ENCODE peak calls at places on chromosomes 7 and 10, in seven cellular contexts. M, L, O, F, C, J and U are unnamed samples.

GRCh38 chr7:140525741-140526140 is 46.4 kb upstream of the MKRN1 start:
- DNase-seq in M (no peak), L (no peak), O (no peak), F (no peak), C (peak; percentile 23), J (peak; percentile 21), U (no peak)

GRCh38 chr7:40733111-40733510 is 598.3 kb downstream of the SUGCT start:
- DNase-seq in M (no peak), L (no peak), O (no peak), F (no peak), C (no peak), J (no peak), U (no peak)

GRCh38 chr7:26153823-26154783 is 2.1 kb downstream of the NFE2L3 start:
- DNase-seq in M (no peak), L (no peak), O (no peak), F (no peak), C (peak; percentile 33), J (peak; percentile 31), U (peak; percentile 28)

GRCh38 chr10:78407009-78407711 is 373.5 kb downstream of the RPS24 start:
- DNase-seq in M (no peak), L (peak; percentile 82), O (peak; percentile 96), F (peak; percentile 44), C (peak; percentile 94), J (peak; percentile 64), U (no peak)

GRCh38 chr10:110488944-110489343 is 8.8 kb upstream of the DUSP5 start:
- DNase-seq in M (no peak), L (no peak), O (no peak), F (no peak), C (no peak), J (no peak), U (no peak)

GRCh38 chr7:17041324-17041723 is 159.5 kb upstream of the AGR3 start:
- DNase-seq in M (peak; percentile 62), L (peak; percentile 54), O (peak; percentile 98), F (peak; percentile 68), C (no peak), J (no peak), U (peak; percentile 87)

GRCh38 chr7:129561677-129562424 is 49.7 kb upstream of the NRF1 start:
- DNase-seq in M (no peak), L (no peak), O (no peak), F (no peak), C (no peak), J (no peak), U (peak; percentile 20)

GRCh38 chr10:30000802-30001571 is 58.4 kb downstream of the JCAD start:
- DNase-seq in M (peak; percentile 75), L (peak; percentile 69), O (peak; percentile 95), F (no peak), C (no peak), J (no peak), U (no peak)

GRCh38 chr7:82740246-82740848 is 296.8 kb upstream of the CACNA2D1 start:
- DNase-seq in M (no peak), L (peak; percentile 29), O (peak; percentile 71), F (no peak), C (no peak), J (peak; percentile 23), U (peak; percentile 48)

GRCh38 chr10:33363112-33363511 is 28.6 kb upstream of the NRP1 start:
- DNase-seq in M (no peak), L (no peak), O (no peak), F (no peak), C (no peak), J (no peak), U (no peak)

GRCh38 chr10:8235253-8236027 is 181.0 kb downstream of the GATA3 start:
- DNase-seq in M (no peak), L (no peak), O (no peak), F (no peak), C (peak; percentile 81), J (no peak), U (no peak)

GRCh38 chr10:20040012-20040411 is 223.8 kb downstream of the PLXDC2 start:
- DNase-seq in M (no peak), L (no peak), O (peak; percentile 51), F (no peak), C (no peak), J (no peak), U (no peak)

GRCh38 chr7:101556453-101556968 is 72.6 kb downstream of the MYL10 start:
- DNase-seq in M (no peak), L (no peak), O (no peak), F (no peak), C (no peak), J (no peak), U (no peak)

GRCh38 chr7:107659666-107660065 is 962 bp upstream of the SLC26A4 start:
- DNase-seq in M (peak; percentile 52), L (peak; percentile 63), O (peak; percentile 70), F (peak; percentile 32), C (no peak), J (peak; percentile 63), U (no peak)

GRCh38 chr7:92987095-92987494 is 130.7 kb downstream of the SAMD9 start:
- DNase-seq in M (no peak), L (peak; percentile 19), O (peak; percentile 73), F (no peak), C (no peak), J (no peak), U (no peak)

GRCh38 chr10:97759157-97759980 is 12.4 kb downstream of the SFRP5 start:
- DNase-seq in M (peak; percentile 13), L (peak; percentile 87), O (peak; percentile 80), F (no peak), C (peak; percentile 60), J (peak; percentile 68), U (peak; percentile 17)

GRCh38 chr7:30173058-30173897 is 38.5 kb downstream of the MTURN start:
- DNase-seq in M (peak; percentile 97), L (peak; percentile 79), O (peak; percentile 93), F (peak; percentile 97), C (no peak), J (no peak), U (peak; percentile 11)